ENCODE peak calls at places on chromosomes 6 and 20, in six cellular contexts. S is ovary; I is HEK293T; F is NCI-H1092 treated with DMSO at 0.1 percent for 48 hours; H is erythroblast; P is CD8-positive, alpha-beta T cell. E is an unnamed sample.

GRCh38 chr20:684676-685319 is 9.2 kb upstream of the SCRT2 start:
- DNase-seq in S (no peak), I (no peak), F (no peak), H (peak), P (no peak), E (no peak)

GRCh38 chr6:41664271-41664670 is 26.0 kb downstream of the MDFI start:
- DNase-seq in S (no peak), I (no peak), F (no peak), H (no peak), P (no peak), E (no peak)

GRCh38 chr6:112372213-112372806 is 25.2 kb downstream of the RFPL4B start:
- DNase-seq in S (no peak), I (peak), F (peak), H (no peak), P (no peak), E (no peak)

GRCh38 chr6:43682724-43683429 is 4.7 kb downstream of the MRPS18A start:
- DNase-seq in S (no peak), I (no peak), F (no peak), H (no peak), P (no peak), E (no peak)

GRCh38 chr20:12911372-12911771 is 97.4 kb upstream of the SPTLC3 start:
- DNase-seq in S (no peak), I (no peak), F (no peak), H (no peak), P (no peak), E (no peak)

GRCh38 chr6:97292671-97293070 is 9.7 kb upstream of the MMS22L start:
- DNase-seq in S (no peak), I (no peak), F (no peak), H (no peak), P (no peak), E (no peak)

GRCh38 chr20:3044336-3044965 is 1.0 kb downstream of the GNRH2 start:
- DNase-seq in S (peak), I (no peak), F (no peak), H (no peak), P (no peak), E (no peak)

GRCh38 chr6:32627831-32628230 is 9.4 kb upstream of the HLA-DQA1 start:
- DNase-seq in S (no peak), I (peak), F (no peak), H (no peak), P (no peak), E (no peak)

GRCh38 chr6:151018035-151018434 is 152.5 kb downstream of the MTHFD1L start:
- DNase-seq in S (no peak), I (no peak), F (no peak), H (no peak), P (no peak), E (no peak)

GRCh38 chr20:8542115-8542486 is 410.0 kb downstream of the PLCB1 start:
- DNase-seq in S (no peak), I (no peak), F (no peak), H (no peak), P (no peak), E (no peak)

GRCh38 chr6:133983099-133983939 is 30.3 kb downstream of the TBPL1 start:
- DNase-seq in S (peak), I (no peak), F (no peak), H (peak), P (peak), E (peak)

GRCh38 chr6:138987643-138988468 is at the start of gene REPS1:
- DNase-seq in S (peak), I (peak), F (peak), H (peak), P (peak), E (peak)

GRCh38 chr6:99614430-99615161 is 8.0 kb downstream of the PRDM13 start:
- DNase-seq in S (no peak), I (peak), F (peak), H (peak), P (no peak), E (no peak)